ENCODE peak calls at places on chromosomes 2 and 18, in ten cellular contexts. One of them, this sample, is unnamed.
A peak's percentile ranks its signal among the peaks of the same experiment; 100 is the strongest.

GRCh38 chr2:233445152-233445830 is 91.0 kb downstream of the DGKD start:
- DNase-seq in upper lobe of left lung: no peak
- DNase-seq in spleen: peak; percentile 58
- DNase-seq in suprapubic skin: peak; percentile 48
- DNase-seq in breast epithelium: no peak
- DNase-seq in HCT116: no peak
- DNase-seq in transverse colon: peak; percentile 4
- DNase-seq in GM12878: no peak
- DNase-seq in stomach: no peak
- DNase-seq in endothelial cell of umbilical vein: no peak
- DNase-seq in this sample: no peak

GRCh38 chr2:32702303-32703064 is 74.6 kb downstream of the TTC27 start:
- DNase-seq in breast epithelium: no peak
- DNase-seq in endothelial cell of umbilical vein: no peak
- DNase-seq in spleen: no peak
- DNase-seq in HCT116: no peak
- DNase-seq in suprapubic skin: no peak
- DNase-seq in GM12878: no peak
- DNase-seq in upper lobe of left lung: no peak
- DNase-seq in stomach: no peak
- DNase-seq in transverse colon: no peak
- DNase-seq in this sample: no peak

GRCh38 chr18:11672846-11673454 is 16.1 kb upstream of the GNAL start:
- DNase-seq in HCT116: no peak
- DNase-seq in endothelial cell of umbilical vein: no peak
- DNase-seq in stomach: no peak
- DNase-seq in transverse colon: no peak
- DNase-seq in spleen: no peak
- DNase-seq in breast epithelium: no peak
- DNase-seq in upper lobe of left lung: no peak
- DNase-seq in GM12878: no peak
- DNase-seq in suprapubic skin: no peak
- DNase-seq in this sample: no peak

GRCh38 chr2:233011268-233012190 is 1.5 kb downstream of the NGEF start:
- DNase-seq in upper lobe of left lung: no peak
- DNase-seq in endothelial cell of umbilical vein: no peak
- DNase-seq in spleen: peak; percentile 49
- DNase-seq in HCT116: no peak
- DNase-seq in breast epithelium: peak; percentile 22
- DNase-seq in suprapubic skin: peak; percentile 48
- DNase-seq in transverse colon: no peak
- DNase-seq in GM12878: no peak
- DNase-seq in stomach: peak; percentile 23
- DNase-seq in this sample: no peak

GRCh38 chr2:196638765-196639164 is 750 bp upstream of the CCDC150 start:
- DNase-seq in GM12878: no peak
- DNase-seq in stomach: no peak
- DNase-seq in upper lobe of left lung: no peak
- DNase-seq in suprapubic skin: no peak
- DNase-seq in HCT116: no peak
- DNase-seq in transverse colon: no peak
- DNase-seq in endothelial cell of umbilical vein: no peak
- DNase-seq in breast epithelium: no peak
- DNase-seq in spleen: peak; percentile 78
- DNase-seq in this sample: no peak

GRCh38 chr2:160603771-160604510 is 110.3 kb upstream of the RBMS1 start:
- DNase-seq in HCT116: no peak
- DNase-seq in transverse colon: no peak
- DNase-seq in GM12878: no peak
- DNase-seq in suprapubic skin: no peak
- DNase-seq in endothelial cell of umbilical vein: peak; percentile 63
- DNase-seq in upper lobe of left lung: no peak
- DNase-seq in stomach: no peak
- DNase-seq in spleen: no peak
- DNase-seq in breast epithelium: no peak
- DNase-seq in this sample: no peak

GRCh38 chr2:210502997-210503621 is 26.6 kb upstream of the LANCL1 start:
- DNase-seq in GM12878: no peak
- DNase-seq in stomach: peak; percentile 57
- DNase-seq in upper lobe of left lung: peak; percentile 23
- DNase-seq in endothelial cell of umbilical vein: peak; percentile 55
- DNase-seq in suprapubic skin: no peak
- DNase-seq in spleen: peak; percentile 59
- DNase-seq in HCT116: peak; percentile 13
- DNase-seq in breast epithelium: no peak
- DNase-seq in transverse colon: peak; percentile 48
- DNase-seq in this sample: no peak

GRCh38 chr2:144358979-144359541 is 160.9 kb downstream of the ZEB2 start:
- DNase-seq in upper lobe of left lung: no peak
- DNase-seq in spleen: no peak
- DNase-seq in GM12878: peak; percentile 75
- DNase-seq in breast epithelium: no peak
- DNase-seq in suprapubic skin: no peak
- DNase-seq in endothelial cell of umbilical vein: peak; percentile 57
- DNase-seq in stomach: no peak
- DNase-seq in HCT116: no peak
- DNase-seq in transverse colon: no peak
- DNase-seq in this sample: no peak

GRCh38 chr2:150474326-150475074 is 13.0 kb downstream of the RND3 start:
- DNase-seq in upper lobe of left lung: no peak
- DNase-seq in stomach: no peak
- DNase-seq in suprapubic skin: no peak
- DNase-seq in spleen: no peak
- DNase-seq in GM12878: no peak
- DNase-seq in HCT116: no peak
- DNase-seq in breast epithelium: no peak
- DNase-seq in endothelial cell of umbilical vein: peak; percentile 41
- DNase-seq in transverse colon: no peak
- DNase-seq in this sample: no peak

GRCh38 chr2:18077724-18078123 is 199.3 kb downstream of the KCNS3 start:
- DNase-seq in stomach: no peak
- DNase-seq in transverse colon: no peak
- DNase-seq in upper lobe of left lung: no peak
- DNase-seq in HCT116: no peak
- DNase-seq in breast epithelium: no peak
- DNase-seq in spleen: no peak
- DNase-seq in GM12878: no peak
- DNase-seq in endothelial cell of umbilical vein: no peak
- DNase-seq in suprapubic skin: no peak
- DNase-seq in this sample: no peak

GRCh38 chr18:60570172-60570571 is 197.6 kb upstream of the MC4R start:
- DNase-seq in suprapubic skin: no peak
- DNase-seq in stomach: no peak
- DNase-seq in transverse colon: no peak
- DNase-seq in spleen: no peak
- DNase-seq in breast epithelium: no peak
- DNase-seq in HCT116: no peak
- DNase-seq in GM12878: no peak
- DNase-seq in upper lobe of left lung: no peak
- DNase-seq in endothelial cell of umbilical vein: no peak
- DNase-seq in this sample: no peak

GRCh38 chr2:108403494-108403893 is 25.7 kb downstream of the SULT1C4 start:
- DNase-seq in GM12878: no peak
- DNase-seq in transverse colon: peak; percentile 13
- DNase-seq in suprapubic skin: no peak
- DNase-seq in HCT116: no peak
- DNase-seq in stomach: no peak
- DNase-seq in breast epithelium: no peak
- DNase-seq in endothelial cell of umbilical vein: no peak
- DNase-seq in upper lobe of left lung: no peak
- DNase-seq in spleen: no peak
- DNase-seq in this sample: no peak

GRCh38 chr2:143684731-143685364 is 555.6 kb downstream of the ARHGAP15 start:
- DNase-seq in HCT116: no peak
- DNase-seq in GM12878: no peak
- DNase-seq in breast epithelium: no peak
- DNase-seq in stomach: no peak
- DNase-seq in endothelial cell of umbilical vein: no peak
- DNase-seq in spleen: no peak
- DNase-seq in suprapubic skin: no peak
- DNase-seq in transverse colon: no peak
- DNase-seq in upper lobe of left lung: no peak
- DNase-seq in this sample: no peak

GRCh38 chr2:3377279-3377611 is 373 bp downstream of the EIPR1 start:
- DNase-seq in stomach: no peak
- DNase-seq in suprapubic skin: no peak
- DNase-seq in transverse colon: no peak
- DNase-seq in HCT116: peak; percentile 33
- DNase-seq in endothelial cell of umbilical vein: no peak
- DNase-seq in spleen: no peak
- DNase-seq in GM12878: peak; percentile 19
- DNase-seq in upper lobe of left lung: peak; percentile 22
- DNase-seq in breast epithelium: no peak
- DNase-seq in this sample: no peak

GRCh38 chr2:3379339-3379646 is 201 bp upstream of the TRAPPC12 start:
- DNase-seq in transverse colon: no peak
- DNase-seq in stomach: no peak
- DNase-seq in spleen: no peak
- DNase-seq in breast epithelium: no peak
- DNase-seq in endothelial cell of umbilical vein: no peak
- DNase-seq in HCT116: no peak
- DNase-seq in upper lobe of left lung: no peak
- DNase-seq in GM12878: no peak
- DNase-seq in suprapubic skin: no peak
- DNase-seq in this sample: no peak

GRCh38 chr2:3377612-3378432 is at the start of gene EIPR1:
- DNase-seq in GM12878: peak; percentile 92
- DNase-seq in breast epithelium: peak; percentile 97
- DNase-seq in spleen: peak; percentile 99
- DNase-seq in transverse colon: peak; percentile 98
- DNase-seq in HCT116: peak; percentile 98
- DNase-seq in suprapubic skin: peak; percentile 98
- DNase-seq in stomach: peak; percentile 99
- DNase-seq in endothelial cell of umbilical vein: peak; percentile 99
- DNase-seq in upper lobe of left lung: peak; percentile 97
- DNase-seq in this sample: peak; percentile 97

GRCh38 chr2:3376821-3377220 is 797 bp downstream of the EIPR1 start:
- DNase-seq in endothelial cell of umbilical vein: no peak
- DNase-seq in stomach: no peak
- DNase-seq in HCT116: no peak
- DNase-seq in upper lobe of left lung: no peak
- DNase-seq in suprapubic skin: no peak
- DNase-seq in spleen: no peak
- DNase-seq in breast epithelium: no peak
- DNase-seq in transverse colon: no peak
- DNase-seq in GM12878: no peak
- DNase-seq in this sample: no peak

GRCh38 chr2:3379647-3380534 is at the start of gene TRAPPC12:
- DNase-seq in breast epithelium: peak; percentile 87
- DNase-seq in transverse colon: peak; percentile 94
- DNase-seq in suprapubic skin: peak; percentile 94
- DNase-seq in upper lobe of left lung: peak; percentile 94
- DNase-seq in endothelial cell of umbilical vein: peak; percentile 84
- DNase-seq in stomach: peak; percentile 93
- DNase-seq in spleen: peak; percentile 99
- DNase-seq in HCT116: peak; percentile 85
- DNase-seq in GM12878: peak; percentile 69
- DNase-seq in this sample: peak; percentile 77
- TF ChIP-seq POLR2A in breast epithelium: peak; percentile 47
- TF ChIP-seq POLR2A in transverse colon: peak; percentile 89
- TF ChIP-seq POLR2A in suprapubic skin: peak; percentile 67
- TF ChIP-seq POLR2A in upper lobe of left lung: peak; percentile 84
- TF ChIP-seq POLR2A in endothelial cell of umbilical vein: peak; percentile 93
- TF ChIP-seq POLR2A in stomach: no peak
- TF ChIP-seq POLR2A in spleen: peak; percentile 41
- TF ChIP-seq POLR2A in HCT116: peak; percentile 78
- TF ChIP-seq POLR2A in GM12878: peak; percentile 99
- TF ChIP-seq POLR2A in this sample: peak; percentile 74

GRCh38 chr2:201059961-201060525 is 11.4 kb downstream of the HYCC2 start:
- DNase-seq in stomach: no peak
- DNase-seq in GM12878: no peak
- DNase-seq in upper lobe of left lung: peak; percentile 37
- DNase-seq in HCT116: no peak
- DNase-seq in endothelial cell of umbilical vein: no peak
- DNase-seq in suprapubic skin: no peak
- DNase-seq in breast epithelium: no peak
- DNase-seq in transverse colon: no peak
- DNase-seq in spleen: no peak
- DNase-seq in this sample: no peak

GRCh38 chr2:201057089-201057499 is 14.4 kb downstream of the HYCC2 start:
- DNase-seq in upper lobe of left lung: no peak
- DNase-seq in transverse colon: peak; percentile 17
- DNase-seq in GM12878: no peak
- DNase-seq in endothelial cell of umbilical vein: no peak
- DNase-seq in breast epithelium: no peak
- DNase-seq in HCT116: no peak
- DNase-seq in spleen: no peak
- DNase-seq in suprapubic skin: no peak
- DNase-seq in stomach: no peak
- DNase-seq in this sample: no peak

GRCh38 chr2:201064797-201065329 is 6.6 kb downstream of the HYCC2 start:
- DNase-seq in stomach: no peak
- DNase-seq in spleen: no peak
- DNase-seq in HCT116: no peak
- DNase-seq in transverse colon: no peak
- DNase-seq in breast epithelium: no peak
- DNase-seq in endothelial cell of umbilical vein: no peak
- DNase-seq in GM12878: no peak
- DNase-seq in upper lobe of left lung: no peak
- DNase-seq in suprapubic skin: no peak
- DNase-seq in this sample: no peak

GRCh38 chr2:201057715-201058248 is 13.7 kb downstream of the HYCC2 start:
- DNase-seq in upper lobe of left lung: no peak
- DNase-seq in stomach: no peak
- DNase-seq in suprapubic skin: no peak
- DNase-seq in endothelial cell of umbilical vein: no peak
- DNase-seq in breast epithelium: no peak
- DNase-seq in GM12878: no peak
- DNase-seq in HCT116: no peak
- DNase-seq in spleen: no peak
- DNase-seq in transverse colon: no peak
- DNase-seq in this sample: no peak

GRCh38 chr2:201058914-201059313 is 12.6 kb downstream of the HYCC2 start:
- DNase-seq in upper lobe of left lung: no peak
- DNase-seq in breast epithelium: no peak
- DNase-seq in suprapubic skin: no peak
- DNase-seq in endothelial cell of umbilical vein: no peak
- DNase-seq in GM12878: no peak
- DNase-seq in transverse colon: peak; percentile 17
- DNase-seq in stomach: no peak
- DNase-seq in HCT116: no peak
- DNase-seq in spleen: no peak
- DNase-seq in this sample: no peak
- TF ChIP-seq POLR2AphosphoS5 in upper lobe of left lung: no peak
- TF ChIP-seq POLR2AphosphoS5 in breast epithelium: no peak
- TF ChIP-seq POLR2AphosphoS5 in suprapubic skin: no peak
- TF ChIP-seq POLR2AphosphoS5 in endothelial cell of umbilical vein: no peak
- TF ChIP-seq POLR2AphosphoS5 in GM12878: no peak
- TF ChIP-seq POLR2AphosphoS5 in transverse colon: no peak
- TF ChIP-seq POLR2AphosphoS5 in stomach: peak; percentile 19
- TF ChIP-seq POLR2AphosphoS5 in HCT116: no peak
- TF ChIP-seq POLR2AphosphoS5 in spleen: no peak
- TF ChIP-seq POLR2AphosphoS5 in this sample: no peak

GRCh38 chr2:60498176-60499081 is 55.0 kb downstream of the BCL11A start:
- DNase-seq in stomach: no peak
- DNase-seq in GM12878: no peak
- DNase-seq in upper lobe of left lung: no peak
- DNase-seq in spleen: peak; percentile 71
- DNase-seq in endothelial cell of umbilical vein: no peak
- DNase-seq in suprapubic skin: no peak
- DNase-seq in transverse colon: no peak
- DNase-seq in HCT116: no peak
- DNase-seq in breast epithelium: no peak
- DNase-seq in this sample: no peak
- H3K27ac ChIP-seq in stomach: no peak overlapping the region
- H3K27ac ChIP-seq in GM12878: no peak overlapping the region
- H3K27ac ChIP-seq in upper lobe of left lung: no peak overlapping the region
- H3K27ac ChIP-seq in spleen: peak overlapping the region; percentile 71
- H3K27ac ChIP-seq in endothelial cell of umbilical vein: no peak overlapping the region
- H3K27ac ChIP-seq in suprapubic skin: no peak overlapping the region
- H3K27ac ChIP-seq in transverse colon: no peak overlapping the region
- H3K27ac ChIP-seq in HCT116: no peak overlapping the region
- H3K27ac ChIP-seq in breast epithelium: no peak overlapping the region
- H3K27ac ChIP-seq in this sample: no peak overlapping the region

GRCh38 chr2:114548151-114548550 is 105.7 kb downstream of the DPP10 start:
- DNase-seq in HCT116: no peak
- DNase-seq in GM12878: no peak
- DNase-seq in transverse colon: no peak
- DNase-seq in endothelial cell of umbilical vein: no peak
- DNase-seq in suprapubic skin: no peak
- DNase-seq in stomach: no peak
- DNase-seq in spleen: no peak
- DNase-seq in upper lobe of left lung: no peak
- DNase-seq in breast epithelium: no peak
- DNase-seq in this sample: no peak
- TF ChIP-seq POLR2A in HCT116: no peak
- TF ChIP-seq POLR2A in GM12878: no peak
- TF ChIP-seq POLR2A in transverse colon: no peak
- TF ChIP-seq POLR2A in endothelial cell of umbilical vein: no peak
- TF ChIP-seq POLR2A in suprapubic skin: no peak
- TF ChIP-seq POLR2A in stomach: no peak
- TF ChIP-seq POLR2A in spleen: no peak
- TF ChIP-seq POLR2A in upper lobe of left lung: no peak
- TF ChIP-seq POLR2A in breast epithelium: no peak
- TF ChIP-seq POLR2A in this sample: no peak

This sample was measured in prostate gland.